ENCODE peak calls at places on chromosome 6, in six cellular contexts. One of them, this sample, is unnamed.

GRCh38 chr6:133100870-133101269 is 140.3 kb upstream of the EYA4 start:
- DNase-seq in HS-5: no peak
- DNase-seq in stimulated activated CD8-positive, alpha-beta memory T cell treated with anti-CD3 and anti-CD28 coated beads, Interleukin-12 subunit alpha, Interleukin-12 subunit beta, amount 100 ng/mL, for 4 hours: no peak
- DNase-seq in choroid plexus epithelial cell: no peak
- DNase-seq in A172: no peak
- DNase-seq in CD8-positive, alpha-beta memory T cell: no peak
- DNase-seq in this sample: no peak

GRCh38 chr6:16544006-16544405 is 217.3 kb downstream of the ATXN1 start:
- DNase-seq in HS-5: no peak
- DNase-seq in choroid plexus epithelial cell: peak; percentile 52
- DNase-seq in A172: no peak
- DNase-seq in stimulated activated CD8-positive, alpha-beta memory T cell treated with anti-CD3 and anti-CD28 coated beads, Interleukin-12 subunit alpha, Interleukin-12 subunit beta, amount 100 ng/mL, for 4 hours: no peak
- DNase-seq in CD8-positive, alpha-beta memory T cell: no peak
- DNase-seq in this sample: no peak

GRCh38 chr6:32668226-32668747 is 1.8 kb upstream of the HLA-DQB1 start:
- DNase-seq in CD8-positive, alpha-beta memory T cell: peak; percentile 36
- DNase-seq in HS-5: no peak
- DNase-seq in A172: peak; percentile 5
- DNase-seq in choroid plexus epithelial cell: peak; percentile 76
- DNase-seq in stimulated activated CD8-positive, alpha-beta memory T cell treated with anti-CD3 and anti-CD28 coated beads, Interleukin-12 subunit alpha, Interleukin-12 subunit beta, amount 100 ng/mL, for 4 hours: peak; percentile 41
- DNase-seq in this sample: peak; percentile 83

GRCh38 chr6:89475106-89475505 is 42.2 kb downstream of the ANKRD6 start:
- DNase-seq in stimulated activated CD8-positive, alpha-beta memory T cell treated with anti-CD3 and anti-CD28 coated beads, Interleukin-12 subunit alpha, Interleukin-12 subunit beta, amount 100 ng/mL, for 4 hours: no peak
- DNase-seq in A172: peak; percentile 4
- DNase-seq in HS-5: no peak
- DNase-seq in choroid plexus epithelial cell: no peak
- DNase-seq in CD8-positive, alpha-beta memory T cell: no peak
- DNase-seq in this sample: no peak

GRCh38 chr6:3484240-3484639 is 27.4 kb upstream of the SLC22A23 start:
- DNase-seq in stimulated activated CD8-positive, alpha-beta memory T cell treated with anti-CD3 and anti-CD28 coated beads, Interleukin-12 subunit alpha, Interleukin-12 subunit beta, amount 100 ng/mL, for 4 hours: no peak
- DNase-seq in A172: peak; percentile 71
- DNase-seq in CD8-positive, alpha-beta memory T cell: no peak
- DNase-seq in choroid plexus epithelial cell: peak; percentile 88
- DNase-seq in HS-5: no peak
- DNase-seq in this sample: no peak

GRCh38 chr6:126055449-126055848 is 69.1 kb downstream of the TRMT11 start:
- DNase-seq in stimulated activated CD8-positive, alpha-beta memory T cell treated with anti-CD3 and anti-CD28 coated beads, Interleukin-12 subunit alpha, Interleukin-12 subunit beta, amount 100 ng/mL, for 4 hours: no peak
- DNase-seq in HS-5: no peak
- DNase-seq in choroid plexus epithelial cell: no peak
- DNase-seq in CD8-positive, alpha-beta memory T cell: no peak
- DNase-seq in A172: no peak
- DNase-seq in this sample: no peak

GRCh38 chr6:37994238-37994637 is 174.7 kb downstream of the ZFAND3 start:
- DNase-seq in stimulated activated CD8-positive, alpha-beta memory T cell treated with anti-CD3 and anti-CD28 coated beads, Interleukin-12 subunit alpha, Interleukin-12 subunit beta, amount 100 ng/mL, for 4 hours: no peak
- DNase-seq in CD8-positive, alpha-beta memory T cell: no peak
- DNase-seq in A172: peak; percentile 19
- DNase-seq in HS-5: no peak
- DNase-seq in choroid plexus epithelial cell: peak; percentile 53
- DNase-seq in this sample: no peak

GRCh38 chr6:168192901-168193815 is 114.1 kb upstream of the FRMD1 start:
- DNase-seq in A172: no peak
- DNase-seq in CD8-positive, alpha-beta memory T cell: no peak
- DNase-seq in HS-5: no peak
- DNase-seq in choroid plexus epithelial cell: no peak
- DNase-seq in stimulated activated CD8-positive, alpha-beta memory T cell treated with anti-CD3 and anti-CD28 coated beads, Interleukin-12 subunit alpha, Interleukin-12 subunit beta, amount 100 ng/mL, for 4 hours: no peak
- DNase-seq in this sample: no peak

GRCh38 chr6:113732384-113732966 is 124.7 kb upstream of the MARCKS start:
- DNase-seq in A172: no peak
- DNase-seq in CD8-positive, alpha-beta memory T cell: no peak
- DNase-seq in choroid plexus epithelial cell: peak; percentile 23
- DNase-seq in stimulated activated CD8-positive, alpha-beta memory T cell treated with anti-CD3 and anti-CD28 coated beads, Interleukin-12 subunit alpha, Interleukin-12 subunit beta, amount 100 ng/mL, for 4 hours: no peak
- DNase-seq in HS-5: no peak
- DNase-seq in this sample: no peak

GRCh38 chr6:108635505-108636226 is 74.9 kb downstream of the FOXO3 start:
- DNase-seq in HS-5: no peak
- DNase-seq in choroid plexus epithelial cell: no peak
- DNase-seq in stimulated activated CD8-positive, alpha-beta memory T cell treated with anti-CD3 and anti-CD28 coated beads, Interleukin-12 subunit alpha, Interleukin-12 subunit beta, amount 100 ng/mL, for 4 hours: no peak
- DNase-seq in A172: no peak
- DNase-seq in CD8-positive, alpha-beta memory T cell: peak; percentile 50
- DNase-seq in this sample: peak; percentile 31

GRCh38 chr6:7426447-7427169 is 37.0 kb downstream of the RIOK1 start:
- DNase-seq in choroid plexus epithelial cell: peak; percentile 36
- DNase-seq in A172: no peak
- DNase-seq in CD8-positive, alpha-beta memory T cell: no peak
- DNase-seq in HS-5: no peak
- DNase-seq in stimulated activated CD8-positive, alpha-beta memory T cell treated with anti-CD3 and anti-CD28 coated beads, Interleukin-12 subunit alpha, Interleukin-12 subunit beta, amount 100 ng/mL, for 4 hours: no peak
- DNase-seq in this sample: no peak

GRCh38 chr6:28657756-28658465 is 132.2 kb downstream of the GPX5 start:
- DNase-seq in choroid plexus epithelial cell: peak; percentile 75
- DNase-seq in A172: peak; percentile 59
- DNase-seq in stimulated activated CD8-positive, alpha-beta memory T cell treated with anti-CD3 and anti-CD28 coated beads, Interleukin-12 subunit alpha, Interleukin-12 subunit beta, amount 100 ng/mL, for 4 hours: no peak
- DNase-seq in CD8-positive, alpha-beta memory T cell: no peak
- DNase-seq in HS-5: peak; percentile 49
- DNase-seq in this sample: peak; percentile 78

GRCh38 chr6:150503586-150504339 is 95.9 kb upstream of the PLEKHG1 start:
- DNase-seq in CD8-positive, alpha-beta memory T cell: no peak
- DNase-seq in choroid plexus epithelial cell: no peak
- DNase-seq in A172: no peak
- DNase-seq in stimulated activated CD8-positive, alpha-beta memory T cell treated with anti-CD3 and anti-CD28 coated beads, Interleukin-12 subunit alpha, Interleukin-12 subunit beta, amount 100 ng/mL, for 4 hours: no peak
- DNase-seq in HS-5: no peak
- DNase-seq in this sample: no peak

GRCh38 chr6:25612666-25613065 is 39.3 kb upstream of the SCGN start:
- DNase-seq in choroid plexus epithelial cell: no peak
- DNase-seq in A172: no peak
- DNase-seq in CD8-positive, alpha-beta memory T cell: no peak
- DNase-seq in HS-5: no peak
- DNase-seq in stimulated activated CD8-positive, alpha-beta memory T cell treated with anti-CD3 and anti-CD28 coated beads, Interleukin-12 subunit alpha, Interleukin-12 subunit beta, amount 100 ng/mL, for 4 hours: no peak
- DNase-seq in this sample: no peak

GRCh38 chr6:149118737-149119653 is 198.5 kb upstream of the TAB2 start:
- DNase-seq in HS-5: no peak
- DNase-seq in CD8-positive, alpha-beta memory T cell: no peak
- DNase-seq in A172: no peak
- DNase-seq in choroid plexus epithelial cell: peak; percentile 16
- DNase-seq in stimulated activated CD8-positive, alpha-beta memory T cell treated with anti-CD3 and anti-CD28 coated beads, Interleukin-12 subunit alpha, Interleukin-12 subunit beta, amount 100 ng/mL, for 4 hours: no peak
- DNase-seq in this sample: no peak

GRCh38 chr6:33197431-33198048 is 2.9 kb downstream of the RXRB start:
- DNase-seq in stimulated activated CD8-positive, alpha-beta memory T cell treated with anti-CD3 and anti-CD28 coated beads, Interleukin-12 subunit alpha, Interleukin-12 subunit beta, amount 100 ng/mL, for 4 hours: no peak
- DNase-seq in HS-5: no peak
- DNase-seq in CD8-positive, alpha-beta memory T cell: peak; percentile 44
- DNase-seq in choroid plexus epithelial cell: peak; percentile 81
- DNase-seq in A172: peak; percentile 62
- DNase-seq in this sample: peak; percentile 74

GRCh38 chr6:149389509-149390297 is 10.4 kb upstream of the SUMO4 start:
- DNase-seq in HS-5: no peak
- DNase-seq in CD8-positive, alpha-beta memory T cell: no peak
- DNase-seq in A172: no peak
- DNase-seq in stimulated activated CD8-positive, alpha-beta memory T cell treated with anti-CD3 and anti-CD28 coated beads, Interleukin-12 subunit alpha, Interleukin-12 subunit beta, amount 100 ng/mL, for 4 hours: no peak
- DNase-seq in choroid plexus epithelial cell: no peak
- DNase-seq in this sample: no peak

GRCh38 chr6:149431905-149432775 is 32.1 kb downstream of the SUMO4 start:
- DNase-seq in CD8-positive, alpha-beta memory T cell: peak; percentile 71
- DNase-seq in stimulated activated CD8-positive, alpha-beta memory T cell treated with anti-CD3 and anti-CD28 coated beads, Interleukin-12 subunit alpha, Interleukin-12 subunit beta, amount 100 ng/mL, for 4 hours: peak; percentile 73
- DNase-seq in HS-5: peak; percentile 47
- DNase-seq in choroid plexus epithelial cell: peak; percentile 86
- DNase-seq in A172: peak; percentile 78
- DNase-seq in this sample: peak; percentile 88

GRCh38 chr6:43445576-43445975 is 9.8 kb downstream of the DLK2 start:
- DNase-seq in HS-5: no peak
- DNase-seq in stimulated activated CD8-positive, alpha-beta memory T cell treated with anti-CD3 and anti-CD28 coated beads, Interleukin-12 subunit alpha, Interleukin-12 subunit beta, amount 100 ng/mL, for 4 hours: no peak
- DNase-seq in A172: no peak
- DNase-seq in choroid plexus epithelial cell: no peak
- DNase-seq in CD8-positive, alpha-beta memory T cell: no peak
- DNase-seq in this sample: no peak

GRCh38 chr6:29656798-29657197 is at the start of gene MOG:
- DNase-seq in choroid plexus epithelial cell: no peak
- DNase-seq in CD8-positive, alpha-beta memory T cell: no peak
- DNase-seq in stimulated activated CD8-positive, alpha-beta memory T cell treated with anti-CD3 and anti-CD28 coated beads, Interleukin-12 subunit alpha, Interleukin-12 subunit beta, amount 100 ng/mL, for 4 hours: no peak
- DNase-seq in A172: no peak
- DNase-seq in HS-5: no peak
- DNase-seq in this sample: no peak

GRCh38 chr6:148747145-148747492 is 289 bp downstream of the UST start:
- DNase-seq in CD8-positive, alpha-beta memory T cell: no peak
- DNase-seq in A172: no peak
- DNase-seq in stimulated activated CD8-positive, alpha-beta memory T cell treated with anti-CD3 and anti-CD28 coated beads, Interleukin-12 subunit alpha, Interleukin-12 subunit beta, amount 100 ng/mL, for 4 hours: no peak
- DNase-seq in HS-5: no peak
- DNase-seq in choroid plexus epithelial cell: no peak
- DNase-seq in this sample: no peak

GRCh38 chr6:99334526-99335127 is 14.8 kb downstream of the FAXC start:
- DNase-seq in HS-5: no peak
- DNase-seq in A172: peak; percentile 45
- DNase-seq in CD8-positive, alpha-beta memory T cell: no peak
- DNase-seq in stimulated activated CD8-positive, alpha-beta memory T cell treated with anti-CD3 and anti-CD28 coated beads, Interleukin-12 subunit alpha, Interleukin-12 subunit beta, amount 100 ng/mL, for 4 hours: no peak
- DNase-seq in choroid plexus epithelial cell: peak; percentile 84
- DNase-seq in this sample: peak; percentile 33

GRCh38 chr6:126335210-126335609 is 4.7 kb upstream of the CENPW start:
- DNase-seq in CD8-positive, alpha-beta memory T cell: no peak
- DNase-seq in stimulated activated CD8-positive, alpha-beta memory T cell treated with anti-CD3 and anti-CD28 coated beads, Interleukin-12 subunit alpha, Interleukin-12 subunit beta, amount 100 ng/mL, for 4 hours: no peak
- DNase-seq in A172: no peak
- DNase-seq in choroid plexus epithelial cell: peak; percentile 4
- DNase-seq in HS-5: no peak
- DNase-seq in this sample: no peak

GRCh38 chr6:11008821-11009220 is 35.3 kb downstream of the ELOVL2 start:
- DNase-seq in choroid plexus epithelial cell: peak; percentile 75
- DNase-seq in CD8-positive, alpha-beta memory T cell: no peak
- DNase-seq in HS-5: no peak
- DNase-seq in stimulated activated CD8-positive, alpha-beta memory T cell treated with anti-CD3 and anti-CD28 coated beads, Interleukin-12 subunit alpha, Interleukin-12 subunit beta, amount 100 ng/mL, for 4 hours: no peak
- DNase-seq in A172: no peak
- DNase-seq in this sample: no peak

GRCh38 chr6:21915707-21916399 is 322.3 kb downstream of the SOX4 start:
- DNase-seq in HS-5: no peak
- DNase-seq in CD8-positive, alpha-beta memory T cell: no peak
- DNase-seq in A172: peak; percentile 68
- DNase-seq in stimulated activated CD8-positive, alpha-beta memory T cell treated with anti-CD3 and anti-CD28 coated beads, Interleukin-12 subunit alpha, Interleukin-12 subunit beta, amount 100 ng/mL, for 4 hours: no peak
- DNase-seq in choroid plexus epithelial cell: peak; percentile 26
- DNase-seq in this sample: no peak

GRCh38 chr6:27871919-27872633 is 40.1 kb downstream of the OR2B2 start:
- DNase-seq in HS-5: peak; percentile 93
- DNase-seq in stimulated activated CD8-positive, alpha-beta memory T cell treated with anti-CD3 and anti-CD28 coated beads, Interleukin-12 subunit alpha, Interleukin-12 subunit beta, amount 100 ng/mL, for 4 hours: peak; percentile 61
- DNase-seq in choroid plexus epithelial cell: peak; percentile 99
- DNase-seq in A172: peak; percentile 91
- DNase-seq in CD8-positive, alpha-beta memory T cell: peak; percentile 93
- DNase-seq in this sample: peak; percentile 95

GRCh38 chr6:98769546-98769945 is 64.8 kb upstream of the POU3F2 start:
- DNase-seq in HS-5: no peak
- DNase-seq in CD8-positive, alpha-beta memory T cell: no peak
- DNase-seq in stimulated activated CD8-positive, alpha-beta memory T cell treated with anti-CD3 and anti-CD28 coated beads, Interleukin-12 subunit alpha, Interleukin-12 subunit beta, amount 100 ng/mL, for 4 hours: no peak
- DNase-seq in choroid plexus epithelial cell: peak; percentile 12
- DNase-seq in A172: peak; percentile 38
- DNase-seq in this sample: peak; percentile 27

GRCh38 chr6:166633732-166634535 is 6.9 kb upstream of the RPS6KA2 start:
- DNase-seq in choroid plexus epithelial cell: no peak
- DNase-seq in HS-5: no peak
- DNase-seq in stimulated activated CD8-positive, alpha-beta memory T cell treated with anti-CD3 and anti-CD28 coated beads, Interleukin-12 subunit alpha, Interleukin-12 subunit beta, amount 100 ng/mL, for 4 hours: no peak
- DNase-seq in CD8-positive, alpha-beta memory T cell: no peak
- DNase-seq in A172: peak; percentile 79
- DNase-seq in this sample: no peak

GRCh38 chr6:47700051-47700450 is 1.7 kb downstream of the ADGRF4 start:
- DNase-seq in choroid plexus epithelial cell: peak; percentile 76
- DNase-seq in CD8-positive, alpha-beta memory T cell: no peak
- DNase-seq in HS-5: peak; percentile 60
- DNase-seq in stimulated activated CD8-positive, alpha-beta memory T cell treated with anti-CD3 and anti-CD28 coated beads, Interleukin-12 subunit alpha, Interleukin-12 subunit beta, amount 100 ng/mL, for 4 hours: no peak
- DNase-seq in A172: peak; percentile 73
- DNase-seq in this sample: no peak

GRCh38 chr6:1703091-1703855 is 93.6 kb downstream of the FOXC1 start:
- DNase-seq in A172: no peak
- DNase-seq in HS-5: no peak
- DNase-seq in stimulated activated CD8-positive, alpha-beta memory T cell treated with anti-CD3 and anti-CD28 coated beads, Interleukin-12 subunit alpha, Interleukin-12 subunit beta, amount 100 ng/mL, for 4 hours: no peak
- DNase-seq in choroid plexus epithelial cell: no peak
- DNase-seq in CD8-positive, alpha-beta memory T cell: no peak
- DNase-seq in this sample: no peak

GRCh38 chr6:31701666-31702420 is 1.3 kb downstream of the ABHD16A start:
- DNase-seq in stimulated activated CD8-positive, alpha-beta memory T cell treated with anti-CD3 and anti-CD28 coated beads, Interleukin-12 subunit alpha, Interleukin-12 subunit beta, amount 100 ng/mL, for 4 hours: no peak
- DNase-seq in choroid plexus epithelial cell: peak; percentile 53
- DNase-seq in CD8-positive, alpha-beta memory T cell: no peak
- DNase-seq in HS-5: no peak
- DNase-seq in A172: no peak
- DNase-seq in this sample: no peak

GRCh38 chr6:38350882-38351281 is 288.8 kb downstream of the BTBD9 start:
- DNase-seq in stimulated activated CD8-positive, alpha-beta memory T cell treated with anti-CD3 and anti-CD28 coated beads, Interleukin-12 subunit alpha, Interleukin-12 subunit beta, amount 100 ng/mL, for 4 hours: no peak
- DNase-seq in A172: no peak
- DNase-seq in choroid plexus epithelial cell: peak; percentile 67
- DNase-seq in HS-5: no peak
- DNase-seq in CD8-positive, alpha-beta memory T cell: no peak
- DNase-seq in this sample: no peak

GRCh38 chr6:154386848-154387717 is 30.5 kb upstream of the IPCEF1 start:
- DNase-seq in CD8-positive, alpha-beta memory T cell: no peak
- DNase-seq in choroid plexus epithelial cell: peak; percentile 92
- DNase-seq in stimulated activated CD8-positive, alpha-beta memory T cell treated with anti-CD3 and anti-CD28 coated beads, Interleukin-12 subunit alpha, Interleukin-12 subunit beta, amount 100 ng/mL, for 4 hours: no peak
- DNase-seq in HS-5: peak; percentile 88
- DNase-seq in A172: peak; percentile 89
- DNase-seq in this sample: no peak

GRCh38 chr6:129031051-129031599 is 148.2 kb downstream of the LAMA2 start:
- DNase-seq in CD8-positive, alpha-beta memory T cell: no peak
- DNase-seq in choroid plexus epithelial cell: peak; percentile 85
- DNase-seq in A172: no peak
- DNase-seq in HS-5: peak; percentile 33
- DNase-seq in stimulated activated CD8-positive, alpha-beta memory T cell treated with anti-CD3 and anti-CD28 coated beads, Interleukin-12 subunit alpha, Interleukin-12 subunit beta, amount 100 ng/mL, for 4 hours: no peak
- DNase-seq in this sample: no peak

GRCh38 chr6:13146429-13146828 is 181.9 kb downstream of the TBC1D7 start:
- DNase-seq in A172: no peak
- DNase-seq in choroid plexus epithelial cell: no peak
- DNase-seq in stimulated activated CD8-positive, alpha-beta memory T cell treated with anti-CD3 and anti-CD28 coated beads, Interleukin-12 subunit alpha, Interleukin-12 subunit beta, amount 100 ng/mL, for 4 hours: no peak
- DNase-seq in CD8-positive, alpha-beta memory T cell: no peak
- DNase-seq in HS-5: no peak
- DNase-seq in this sample: no peak

GRCh38 chr6:14270925-14271791 is 153.6 kb downstream of the CD83 start:
- DNase-seq in A172: peak; percentile 100
- DNase-seq in HS-5: peak; percentile 96
- DNase-seq in CD8-positive, alpha-beta memory T cell: peak; percentile 10
- DNase-seq in stimulated activated CD8-positive, alpha-beta memory T cell treated with anti-CD3 and anti-CD28 coated beads, Interleukin-12 subunit alpha, Interleukin-12 subunit beta, amount 100 ng/mL, for 4 hours: peak; percentile 10
- DNase-seq in choroid plexus epithelial cell: peak; percentile 34
- DNase-seq in this sample: no peak